ENCODE peak calls at places on chromosomes 1 and 21, in five cellular contexts. One of them, this sample, is unnamed.

GRCh38 chr1:17119744-17120482 is 662 bp upstream of the PADI2 start:
- DNase-seq in HCT116: no peak
- DNase-seq in GM12865: peak; percentile 69
- DNase-seq in astrocyte of the cerebellum: no peak
- DNase-seq in sigmoid colon: no peak
- DNase-seq in this sample: no peak

GRCh38 chr1:227753999-227754764 is 18.9 kb downstream of the SNAP47 start:
- DNase-seq in sigmoid colon: no peak
- DNase-seq in HCT116: no peak
- DNase-seq in GM12865: no peak
- DNase-seq in astrocyte of the cerebellum: no peak
- DNase-seq in this sample: no peak

GRCh38 chr1:77927414-77927813 is 39.0 kb downstream of the NEXN start:
- DNase-seq in sigmoid colon: no peak
- DNase-seq in GM12865: peak; percentile 38
- DNase-seq in astrocyte of the cerebellum: no peak
- DNase-seq in HCT116: no peak
- DNase-seq in this sample: no peak

GRCh38 chr1:248288385-248288784 is 10.6 kb upstream of the OR2T33 start:
- DNase-seq in astrocyte of the cerebellum: no peak
- DNase-seq in HCT116: no peak
- DNase-seq in sigmoid colon: no peak
- DNase-seq in GM12865: no peak
- DNase-seq in this sample: no peak

GRCh38 chr1:41742219-41742618 is 176.5 kb downstream of the HIVEP3 start:
- DNase-seq in GM12865: no peak
- DNase-seq in astrocyte of the cerebellum: peak; percentile 33
- DNase-seq in sigmoid colon: no peak
- DNase-seq in HCT116: no peak
- DNase-seq in this sample: no peak

GRCh38 chr1:18149113-18149641 is 41.6 kb downstream of the IGSF21 start:
- DNase-seq in GM12865: no peak
- DNase-seq in HCT116: no peak
- DNase-seq in astrocyte of the cerebellum: no peak
- DNase-seq in sigmoid colon: no peak
- DNase-seq in this sample: no peak

GRCh38 chr1:87902830-87903614 is 574.3 kb downstream of the LMO4 start:
- DNase-seq in astrocyte of the cerebellum: no peak
- DNase-seq in sigmoid colon: peak; percentile 66
- DNase-seq in HCT116: no peak
- DNase-seq in GM12865: peak; percentile 0
- DNase-seq in this sample: no peak

GRCh38 chr1:219090618-219091017 is 83.1 kb upstream of the LYPLAL1 start:
- DNase-seq in sigmoid colon: no peak
- DNase-seq in HCT116: no peak
- DNase-seq in GM12865: peak; percentile 66
- DNase-seq in astrocyte of the cerebellum: no peak
- DNase-seq in this sample: no peak

GRCh38 chr1:27940297-27940696 is 5.5 kb downstream of the SMPDL3B start:
- DNase-seq in HCT116: no peak
- DNase-seq in GM12865: peak; percentile 58
- DNase-seq in sigmoid colon: no peak
- DNase-seq in astrocyte of the cerebellum: no peak
- DNase-seq in this sample: no peak

GRCh38 chr1:221022331-221022730 is 143.1 kb downstream of the HLX start:
- DNase-seq in HCT116: no peak
- DNase-seq in sigmoid colon: no peak
- DNase-seq in GM12865: no peak
- DNase-seq in astrocyte of the cerebellum: no peak
- DNase-seq in this sample: no peak

GRCh38 chr1:217343907-217344306 is 287.0 kb downstream of the GPATCH2 start:
- DNase-seq in GM12865: no peak
- DNase-seq in astrocyte of the cerebellum: no peak
- DNase-seq in HCT116: no peak
- DNase-seq in sigmoid colon: no peak
- DNase-seq in this sample: no peak

GRCh38 chr1:18324246-18324645 is 156.5 kb upstream of the KLHDC7A start:
- DNase-seq in astrocyte of the cerebellum: no peak
- DNase-seq in sigmoid colon: no peak
- DNase-seq in HCT116: no peak
- DNase-seq in GM12865: no peak
- DNase-seq in this sample: no peak

GRCh38 chr1:31111290-31111951 is 45.9 kb upstream of the PUM1 start:
- DNase-seq in HCT116: no peak
- DNase-seq in astrocyte of the cerebellum: peak; percentile 41
- DNase-seq in GM12865: no peak
- DNase-seq in sigmoid colon: no peak
- DNase-seq in this sample: no peak

GRCh38 chr1:219324171-219324570 is 150.5 kb downstream of the LYPLAL1 start:
- DNase-seq in HCT116: no peak
- DNase-seq in sigmoid colon: no peak
- DNase-seq in astrocyte of the cerebellum: no peak
- DNase-seq in GM12865: no peak
- DNase-seq in this sample: no peak

GRCh38 chr1:110228386-110228785 is 18.3 kb downstream of the KCNC4 start:
- DNase-seq in astrocyte of the cerebellum: no peak
- DNase-seq in GM12865: no peak
- DNase-seq in sigmoid colon: no peak
- DNase-seq in HCT116: no peak
- DNase-seq in this sample: no peak

GRCh38 chr1:154456631-154457030 is 45.4 kb upstream of the TDRD10 start:
- DNase-seq in sigmoid colon: no peak
- DNase-seq in GM12865: no peak
- DNase-seq in astrocyte of the cerebellum: no peak
- DNase-seq in HCT116: no peak
- DNase-seq in this sample: no peak

GRCh38 chr1:195965036-195965435 is 643.2 kb downstream of the KCNT2 start:
- DNase-seq in sigmoid colon: no peak
- DNase-seq in GM12865: no peak
- DNase-seq in HCT116: no peak
- DNase-seq in astrocyte of the cerebellum: no peak
- DNase-seq in this sample: no peak

GRCh38 chr21:34912022-34912933 is 136.8 kb downstream of the RUNX1 start:
- DNase-seq in sigmoid colon: no peak
- DNase-seq in HCT116: no peak
- DNase-seq in astrocyte of the cerebellum: no peak
- DNase-seq in GM12865: peak; percentile 54
- DNase-seq in this sample: no peak

GRCh38 chr1:26597629-26598039 is 68.1 kb downstream of the RPS6KA1 start:
- DNase-seq in sigmoid colon: no peak
- DNase-seq in HCT116: peak; percentile 68
- DNase-seq in astrocyte of the cerebellum: peak; percentile 48
- DNase-seq in GM12865: peak; percentile 73
- DNase-seq in this sample: no peak

GRCh38 chr21:44994581-44995171 is 54.8 kb downstream of the SLX9 start:
- DNase-seq in astrocyte of the cerebellum: no peak
- DNase-seq in GM12865: no peak
- DNase-seq in HCT116: no peak
- DNase-seq in sigmoid colon: peak; percentile 87
- DNase-seq in this sample: no peak

GRCh38 chr1:157313240-157313807 is 175.1 kb upstream of the ETV3 start:
- DNase-seq in astrocyte of the cerebellum: no peak
- DNase-seq in sigmoid colon: no peak
- DNase-seq in HCT116: no peak
- DNase-seq in GM12865: no peak
- DNase-seq in this sample: no peak

GRCh38 chr1:89622895-89623294 is 10.0 kb upstream of the LRRC8C start:
- DNase-seq in GM12865: no peak
- DNase-seq in astrocyte of the cerebellum: no peak
- DNase-seq in HCT116: no peak
- DNase-seq in sigmoid colon: no peak
- DNase-seq in this sample: no peak

GRCh38 chr1:247407180-247407616 is 8.8 kb upstream of the NLRP3 start:
- DNase-seq in HCT116: no peak
- DNase-seq in sigmoid colon: peak; percentile 72
- DNase-seq in GM12865: peak; percentile 93
- DNase-seq in astrocyte of the cerebellum: no peak
- DNase-seq in this sample: no peak

GRCh38 chr1:172442843-172443565 is 865 bp downstream of the PIGC start:
- DNase-seq in sigmoid colon: no peak
- DNase-seq in GM12865: no peak
- DNase-seq in HCT116: no peak
- DNase-seq in astrocyte of the cerebellum: no peak
- DNase-seq in this sample: no peak

GRCh38 chr1:93991269-93991668 is 82.0 kb upstream of the GCLM start:
- DNase-seq in sigmoid colon: no peak
- DNase-seq in GM12865: no peak
- DNase-seq in astrocyte of the cerebellum: no peak
- DNase-seq in HCT116: no peak
- DNase-seq in this sample: no peak

GRCh38 chr21:16571594-16571993 is 841.8 kb downstream of the USP25 start:
- DNase-seq in sigmoid colon: no peak
- DNase-seq in HCT116: no peak
- DNase-seq in GM12865: no peak
- DNase-seq in astrocyte of the cerebellum: no peak
- DNase-seq in this sample: no peak

GRCh38 chr1:201229095-201229494 is 38.5 kb downstream of the IGFN1 start:
- DNase-seq in HCT116: no peak
- DNase-seq in sigmoid colon: no peak
- DNase-seq in GM12865: no peak
- DNase-seq in astrocyte of the cerebellum: no peak
- DNase-seq in this sample: no peak

GRCh38 chr1:201348211-201348566 is 29.3 kb downstream of the TNNT2 start:
- DNase-seq in astrocyte of the cerebellum: peak; percentile 16
- DNase-seq in sigmoid colon: no peak
- DNase-seq in GM12865: peak; percentile 56
- DNase-seq in HCT116: peak; percentile 53
- DNase-seq in this sample: no peak

GRCh38 chr1:40625076-40625475 is 40.4 kb downstream of the RIMS3 start:
- DNase-seq in astrocyte of the cerebellum: no peak
- DNase-seq in GM12865: peak; percentile 44
- DNase-seq in HCT116: no peak
- DNase-seq in sigmoid colon: no peak
- DNase-seq in this sample: no peak
- TF ChIP-seq CTCF in astrocyte of the cerebellum: peak; percentile 29
- TF ChIP-seq CTCF in GM12865: peak; percentile 24
- TF ChIP-seq CTCF in HCT116: peak; percentile 39
- TF ChIP-seq CTCF in sigmoid colon: no peak
- TF ChIP-seq CTCF in this sample: no peak

DNA sequence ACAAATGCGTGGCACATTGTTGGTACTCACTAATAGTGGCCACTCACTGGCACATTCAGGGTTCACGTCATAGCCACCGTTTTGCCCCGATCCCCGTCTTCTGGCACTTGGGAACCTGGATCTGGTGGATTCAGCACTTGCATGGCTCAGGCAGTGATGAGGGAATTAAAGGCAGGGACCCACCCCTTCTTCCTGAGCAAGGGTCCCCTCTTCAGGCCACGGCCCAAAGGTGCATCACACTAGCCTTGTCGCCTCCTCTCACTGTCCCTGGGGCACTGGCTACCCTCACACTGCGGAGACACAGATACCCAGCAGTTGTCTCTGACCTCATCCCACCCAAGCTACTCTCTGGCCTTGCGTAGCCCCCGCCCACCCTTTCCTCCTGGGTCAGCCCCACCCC is 19.9 kb upstream of the LDLRAP1 start:
- DNase-seq in GM12865: peak; percentile 35
- DNase-seq in astrocyte of the cerebellum: no peak
- DNase-seq in sigmoid colon: no peak
- DNase-seq in HCT116: no peak
- DNase-seq in this sample: no peak
- TF ChIP-seq CTCF in GM12865: peak; percentile 42
- TF ChIP-seq CTCF in astrocyte of the cerebellum: peak; percentile 51
- TF ChIP-seq CTCF in sigmoid colon: no peak
- TF ChIP-seq CTCF in HCT116: peak; percentile 37
- TF ChIP-seq CTCF in this sample: no peak

GRCh38 chr1:155598842-155599331 is 11.1 kb upstream of the MSTO1 start:
- DNase-seq in HCT116: no peak
- DNase-seq in astrocyte of the cerebellum: no peak
- DNase-seq in GM12865: no peak
- DNase-seq in sigmoid colon: no peak
- DNase-seq in this sample: no peak
- TF ChIP-seq CTCF in HCT116: no peak
- TF ChIP-seq CTCF in astrocyte of the cerebellum: no peak
- TF ChIP-seq CTCF in GM12865: no peak
- TF ChIP-seq CTCF in sigmoid colon: no peak
- TF ChIP-seq CTCF in this sample: no peak

GRCh38 chr1:171081994-171082295 is 8.8 kb upstream of the FMO3 start:
- DNase-seq in HCT116: no peak
- DNase-seq in astrocyte of the cerebellum: no peak
- DNase-seq in sigmoid colon: no peak
- DNase-seq in GM12865: no peak
- DNase-seq in this sample: no peak

GRCh38 chr1:171084879-171085278 is 5.8 kb upstream of the FMO3 start:
- DNase-seq in sigmoid colon: no peak
- DNase-seq in HCT116: no peak
- DNase-seq in astrocyte of the cerebellum: no peak
- DNase-seq in GM12865: no peak
- DNase-seq in this sample: no peak

GRCh38 chr1:171083222-171083621 is 7.5 kb upstream of the FMO3 start:
- DNase-seq in sigmoid colon: no peak
- DNase-seq in GM12865: no peak
- DNase-seq in HCT116: no peak
- DNase-seq in astrocyte of the cerebellum: no peak
- DNase-seq in this sample: no peak

GRCh38 chr1:171084091-171084490 is 6.6 kb upstream of the FMO3 start:
- DNase-seq in astrocyte of the cerebellum: no peak
- DNase-seq in GM12865: no peak
- DNase-seq in sigmoid colon: no peak
- DNase-seq in HCT116: no peak
- DNase-seq in this sample: no peak

GRCh38 chr1:171081220-171081993 is 9.3 kb upstream of the FMO3 start:
- DNase-seq in sigmoid colon: no peak
- DNase-seq in GM12865: peak; percentile 7
- DNase-seq in HCT116: peak; percentile 15
- DNase-seq in astrocyte of the cerebellum: peak; percentile 63
- DNase-seq in this sample: no peak
- TF ChIP-seq CTCF in sigmoid colon: peak; percentile 18
- TF ChIP-seq CTCF in GM12865: peak; percentile 14
- TF ChIP-seq CTCF in HCT116: peak; percentile 47
- TF ChIP-seq CTCF in astrocyte of the cerebellum: no peak
- TF ChIP-seq CTCF in this sample: peak; percentile 47

This sample was measured in mesothelial cell of epicardium.